ENCODE peak calls at places on chromosomes 5 and 9, in eight cellular contexts. D is SW480, R is astrocyte of the spinal cord, M is K562, G is cardiac fibroblast, L is RPMI7951, Z is tibial artery, J is aorta. S is an unnamed sample.

GRCh38 chr9:91197232-91198181 is 164.2 kb downstream of the AUH start:
- DNase-seq in M (peak), D (peak), R (peak), J (no peak), Z (peak), G (peak), L (peak), S (peak)

GRCh38 chr5:143261748-143262392 is 141.6 kb downstream of the NR3C1 start:
- DNase-seq in G (peak), L (peak), D (no peak), Z (no peak), R (peak), M (no peak), J (no peak), S (peak)

GRCh38 chr9:17470449-17470848 is 108.4 kb upstream of the SH3GL2 start:
- DNase-seq in M (no peak), J (no peak), L (no peak), Z (no peak), R (no peak), D (no peak), G (no peak), S (no peak)

GRCh38 chr9:128503870-128504269 is 649 bp upstream of the GLE1 start:
- DNase-seq in J (peak), L (peak), Z (peak), R (no peak), D (no peak), G (peak), M (peak), S (peak)

GRCh38 chr9:15867334-15867733 is 314.5 kb downstream of the CCDC171 start:
- DNase-seq in L (no peak), J (no peak), G (no peak), R (no peak), M (no peak), Z (no peak), D (no peak), S (no peak)

GRCh38 chr9:109277451-109277850 is 43.4 kb downstream of the EPB41L4B start:
- DNase-seq in J (no peak), Z (no peak), M (no peak), R (no peak), D (no peak), G (no peak), L (no peak), S (no peak)

GRCh38 chr9:29701536-29701935 is 2128.3 kb upstream of the C9orf72 start:
- DNase-seq in Z (no peak), G (peak), J (no peak), M (no peak), D (no peak), L (no peak), R (no peak), S (peak)

GRCh38 chr5:160306711-160307110 is 5.7 kb downstream of the CCNJL start:
- DNase-seq in M (no peak), J (no peak), Z (no peak), D (no peak), L (no peak), G (no peak), R (no peak), S (no peak)

S was measured in fibroblast of lung.